ENCODE peak calls at places on chromosomes 16 and 17, in four cellular contexts. Q, K, I and S are unnamed samples.

GRCh38 chr17:19338031-19338990 is 24.2 kb downstream of the B9D1 start:
- DNase-seq in K (peak; percentile 70), I (peak; percentile 48), Q (peak; percentile 76), S (peak; percentile 53)

GRCh38 chr17:17681744-17682292 is 560 bp downstream of the RAI1 start:
- DNase-seq in Q (peak; percentile 46), I (peak; percentile 78), K (peak; percentile 43), S (no peak)

GRCh38 chr17:70091681-70092080 is 16.7 kb downstream of the KCNJ16 start:
- DNase-seq in I (no peak), Q (no peak), K (no peak), S (no peak)

GRCh38 chr17:21295036-21295952 is 10.8 kb downstream of the MAP2K3 start:
- DNase-seq in Q (no peak), I (peak; percentile 50), K (no peak), S (no peak)

GRCh38 chr16:84505249-84506156 is 1.0 kb upstream of the MEAK7 start:
- DNase-seq in Q (no peak), I (no peak), K (no peak), S (no peak)

GRCh38 chr16:24668481-24669001 is 60.9 kb upstream of the TNRC6A start:
- DNase-seq in K (peak; percentile 69), I (peak; percentile 93), Q (no peak), S (no peak)

GRCh38 chr17:81159611-81160265 is 5.6 kb upstream of the PVALEF start:
- DNase-seq in K (peak; percentile 21), Q (no peak), I (no peak), S (no peak)

GRCh38 chr17:69637399-69638165 is 223.1 kb downstream of the MAP2K6 start:
- DNase-seq in K (no peak), Q (no peak), I (peak; percentile 80), S (no peak)

GRCh38 chr17:17180741-17181525 is 25.2 kb downstream of the PLD6 start:
- DNase-seq in K (no peak), Q (no peak), I (no peak), S (no peak)

GRCh38 chr16:70804153-70804728 is 3.3 kb upstream of the VAC14 start:
- DNase-seq in K (no peak), Q (peak; percentile 14), I (peak; percentile 78), S (no peak)

GRCh38 chr16:88454315-88455057 is 1.4 kb downstream of the ZFPM1 start:
- DNase-seq in I (peak; percentile 30), Q (peak; percentile 88), K (peak; percentile 39), S (peak; percentile 21)

GRCh38 chr16:77869997-77870813 is 81.8 kb downstream of the VAT1L start:
- DNase-seq in I (peak; percentile 14), Q (no peak), K (peak; percentile 18), S (no peak)

GRCh38 chr17:66830451-66830850 is 4.5 kb upstream of the CACNG5 start:
- DNase-seq in K (no peak), Q (no peak), I (no peak), S (no peak)

DNA sequence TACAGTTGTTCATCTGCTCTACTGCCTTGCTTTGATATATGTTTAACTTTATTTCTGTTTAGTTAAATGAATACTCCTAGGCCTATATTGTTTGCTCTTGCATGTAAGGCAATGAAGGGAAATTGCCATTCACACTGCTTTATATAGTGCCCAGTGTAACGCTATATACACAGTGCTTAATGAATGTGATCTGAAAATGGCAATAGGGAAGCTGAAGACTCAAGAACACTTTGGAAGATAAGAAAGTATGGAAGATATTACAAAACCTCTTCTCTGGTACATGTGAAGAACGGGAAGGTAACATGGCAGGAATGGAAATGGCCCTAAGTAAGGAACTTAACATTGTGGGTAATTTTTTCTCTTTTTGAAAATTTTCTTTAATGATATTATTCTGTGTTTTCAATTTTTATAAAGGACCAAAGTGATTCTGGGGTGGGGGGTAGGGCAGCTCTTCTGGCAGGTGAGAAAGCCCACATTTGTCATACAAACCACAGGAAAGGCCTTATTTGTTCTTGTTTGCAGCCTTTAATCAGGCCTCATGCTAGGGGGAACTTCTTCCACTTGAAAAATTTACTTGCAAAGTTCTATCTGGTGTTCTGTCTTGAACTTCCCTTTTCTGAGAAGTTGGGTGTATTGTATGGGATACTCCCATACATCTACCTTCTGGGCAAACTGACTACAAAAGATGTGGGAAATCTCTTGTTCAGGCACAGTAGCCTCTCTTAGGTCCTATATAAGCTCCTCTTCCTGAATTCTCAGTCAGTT is 100.8 kb upstream of the CORO6 start:
- DNase-seq in I (no peak), Q (peak; percentile 27), K (no peak), S (peak; percentile 70)
- H3K4me3 ChIP-seq in I (no peak overlapping the region), Q (peak overlapping the region; percentile 67), K (no peak overlapping the region), S (peak overlapping the region; percentile 42)

DNA sequence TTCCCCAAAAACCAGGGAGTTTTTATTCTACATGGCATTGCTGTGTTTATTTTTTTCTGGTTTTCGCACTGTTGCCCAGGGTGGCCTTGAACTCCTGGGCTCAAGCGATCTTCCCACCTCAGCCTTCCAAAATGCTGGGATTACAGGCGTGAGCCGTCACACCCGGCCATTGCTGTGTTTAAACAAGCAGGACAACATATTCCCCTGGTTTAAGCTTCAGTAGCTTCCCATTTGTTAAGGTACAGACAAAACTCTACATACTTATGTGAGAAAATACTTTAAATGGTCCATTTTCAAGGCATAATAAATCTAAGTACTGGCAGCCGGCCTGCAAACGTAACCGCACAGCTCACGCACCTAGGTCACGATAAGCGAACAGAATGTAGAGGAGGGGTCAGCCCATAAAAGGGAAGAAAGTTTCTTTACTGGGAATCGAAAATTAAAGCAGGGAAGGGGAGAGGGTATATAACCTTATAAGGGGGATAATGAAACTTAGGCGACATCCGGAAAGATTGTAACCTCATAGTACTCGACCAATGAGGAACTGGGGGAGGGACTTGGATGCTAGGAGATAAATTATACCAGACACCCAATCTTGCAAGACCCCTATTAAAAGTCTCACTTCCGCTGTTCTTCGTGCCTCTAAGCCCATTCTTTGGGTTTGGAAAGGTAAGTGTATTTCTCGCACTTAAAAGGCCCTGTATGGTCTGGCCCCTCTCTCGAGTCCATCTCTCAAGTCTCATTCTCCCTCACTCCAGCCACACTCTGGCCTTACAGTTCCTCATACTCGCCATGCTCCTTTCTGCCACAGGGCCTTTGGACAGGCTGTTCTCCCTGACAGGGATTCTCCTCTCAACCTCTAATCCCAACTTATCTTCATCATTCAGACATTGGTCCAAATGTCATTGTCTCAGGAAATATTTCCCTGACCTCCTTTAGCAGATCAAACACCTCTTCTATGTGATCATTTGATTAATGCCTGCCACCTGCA is 59.2 kb downstream of the TEX14 start:
- DNase-seq in I (no peak), K (peak; percentile 21), Q (peak; percentile 18), S (no peak)
- H3K4me3 ChIP-seq in I (peak overlapping the region; percentile 67), K (peak overlapping the region; percentile 56), Q (peak overlapping the region; percentile 97), S (peak overlapping the region; percentile 47)

GRCh38 chr16:3825103-3825502 is 55.4 kb downstream of the CREBBP start:
- DNase-seq in K (no peak), Q (peak; percentile 74), I (peak; percentile 76), S (no peak)
- H3K4me3 ChIP-seq in K (no peak overlapping the region), Q (no peak overlapping the region), I (no peak overlapping the region), S (no peak overlapping the region)

GRCh38 chr16:4389051-4389955 is 17.7 kb downstream of the VASN start:
- DNase-seq in K (no peak), Q (no peak), I (peak; percentile 28), S (no peak)

GRCh38 chr16:4393243-4393606 is 21.6 kb downstream of the VASN start:
- DNase-seq in K (no peak), Q (no peak), I (peak; percentile 82), S (no peak)

GRCh38 chr16:4390266-4391260 is 18.9 kb downstream of the VASN start:
- DNase-seq in I (no peak), Q (no peak), K (no peak), S (no peak)

GRCh38 chr16:4392382-4393242 is 21.0 kb downstream of the VASN start:
- DNase-seq in Q (no peak), K (no peak), I (peak; percentile 92), S (no peak)

GRCh38 chr16:4391635-4392381 is 20.2 kb downstream of the VASN start:
- DNase-seq in I (peak; percentile 25), K (no peak), Q (peak; percentile 26), S (peak; percentile 47)
- H3K4me3 ChIP-seq in I (no peak overlapping the region), K (no peak overlapping the region), Q (no peak overlapping the region), S (no peak overlapping the region)

GRCh38 chr16:67884684-67885083 is at the start of gene NRN1L:
- DNase-seq in I (peak; percentile 95), Q (no peak), K (peak; percentile 95), S (no peak)
- H3K4me3 ChIP-seq in I (no peak within 1 kb of the TSS), Q (no peak within 1 kb of the TSS), K (no peak within 1 kb of the TSS), S (no peak within 1 kb of the TSS)